ENCODE peak calls at places on chromosome 5, in five cellular contexts. One of them, this sample, is unnamed.

GRCh38 chr5:132557425-132557805 is 638 bp downstream of the RAD50 start:
- DNase-seq in neuronal stem cell: no peak
- DNase-seq in mesendoderm: peak
- DNase-seq in mesenchymal stem cell: peak
- DNase-seq in H1: no peak
- DNase-seq in this sample: peak

GRCh38 chr5:82984786-82985762 is 92.1 kb downstream of the TMEM167A start:
- DNase-seq in neuronal stem cell: no peak
- DNase-seq in mesendoderm: no peak
- DNase-seq in mesenchymal stem cell: peak
- DNase-seq in H1: no peak
- DNase-seq in this sample: no peak

GRCh38 chr5:126801992-126802294 is 25.0 kb downstream of the LMNB1 start:
- DNase-seq in neuronal stem cell: no peak
- DNase-seq in mesendoderm: no peak
- DNase-seq in mesenchymal stem cell: peak
- DNase-seq in H1: no peak
- DNase-seq in this sample: peak

GRCh38 chr5:149046196-149046829 is 16.5 kb downstream of the SH3TC2 start:
- DNase-seq in neuronal stem cell: no peak
- DNase-seq in mesendoderm: no peak
- DNase-seq in mesenchymal stem cell: peak
- DNase-seq in H1: no peak
- DNase-seq in this sample: peak

GRCh38 chr5:432201-432927 is 10.6 kb upstream of the EXOC3 start:
- DNase-seq in neuronal stem cell: no peak
- DNase-seq in mesendoderm: no peak
- DNase-seq in mesenchymal stem cell: no peak
- DNase-seq in H1: no peak
- DNase-seq in this sample: no peak

GRCh38 chr5:136374003-136374402 is 8.7 kb upstream of the TRPC7 start:
- DNase-seq in neuronal stem cell: no peak
- DNase-seq in mesendoderm: peak
- DNase-seq in mesenchymal stem cell: peak
- DNase-seq in H1: no peak
- DNase-seq in this sample: peak

GRCh38 chr5:40649493-40650030 is 30.2 kb upstream of the PTGER4 start:
- DNase-seq in neuronal stem cell: no peak
- DNase-seq in mesendoderm: no peak
- DNase-seq in mesenchymal stem cell: no peak
- DNase-seq in H1: no peak
- DNase-seq in this sample: no peak

GRCh38 chr5:11524188-11524587 is 380.1 kb downstream of the CTNND2 start:
- DNase-seq in neuronal stem cell: peak
- DNase-seq in mesendoderm: peak
- DNase-seq in mesenchymal stem cell: no peak
- DNase-seq in H1: no peak
- DNase-seq in this sample: no peak

GRCh38 chr5:151742870-151743294 is 15.5 kb downstream of the ATOX1 start:
- DNase-seq in neuronal stem cell: peak
- DNase-seq in mesendoderm: peak
- DNase-seq in mesenchymal stem cell: peak
- DNase-seq in H1: peak
- DNase-seq in this sample: peak

GRCh38 chr5:55911784-55912653 is 60.9 kb downstream of the IL31RA start:
- DNase-seq in neuronal stem cell: no peak
- DNase-seq in mesendoderm: no peak
- DNase-seq in mesenchymal stem cell: no peak
- DNase-seq in H1: no peak
- DNase-seq in this sample: peak

GRCh38 chr5:30874234-30875034 is 319.1 kb upstream of the CDH6 start:
- DNase-seq in neuronal stem cell: no peak
- DNase-seq in mesendoderm: no peak
- DNase-seq in mesenchymal stem cell: no peak
- DNase-seq in H1: no peak
- DNase-seq in this sample: peak

GRCh38 chr5:39578887-39579497 is 154.2 kb upstream of the DAB2 start:
- DNase-seq in neuronal stem cell: peak
- DNase-seq in mesendoderm: no peak
- DNase-seq in mesenchymal stem cell: peak
- DNase-seq in H1: no peak
- DNase-seq in this sample: peak

GRCh38 chr5:159412284-159413046 is 82.2 kb upstream of the IL12B start:
- DNase-seq in neuronal stem cell: no peak
- DNase-seq in mesendoderm: peak
- DNase-seq in mesenchymal stem cell: peak
- DNase-seq in H1: no peak
- DNase-seq in this sample: no peak

GRCh38 chr5:134114886-134115805 is 665 bp downstream of the TCF7 start:
- DNase-seq in neuronal stem cell: no peak
- DNase-seq in mesendoderm: peak
- DNase-seq in mesenchymal stem cell: no peak
- DNase-seq in H1: peak
- DNase-seq in this sample: no peak

GRCh38 chr5:133727636-133728035 is 115.3 kb upstream of the FSTL4 start:
- DNase-seq in neuronal stem cell: no peak
- DNase-seq in mesendoderm: no peak
- DNase-seq in mesenchymal stem cell: no peak
- DNase-seq in H1: no peak
- DNase-seq in this sample: no peak

GRCh38 chr5:10590226-10591047 is 26.6 kb downstream of the ANKRD33B start:
- DNase-seq in neuronal stem cell: no peak
- DNase-seq in mesendoderm: peak
- DNase-seq in mesenchymal stem cell: peak
- DNase-seq in H1: peak
- DNase-seq in this sample: peak

GRCh38 chr5:76345582-76345981 is 57.5 kb upstream of the IQGAP2 start:
- DNase-seq in neuronal stem cell: no peak
- DNase-seq in mesendoderm: no peak
- DNase-seq in mesenchymal stem cell: no peak
- DNase-seq in H1: no peak
- DNase-seq in this sample: no peak

GRCh38 chr5:179599100-179599499 is 24.4 kb downstream of the HNRNPH1 start:
- DNase-seq in neuronal stem cell: no peak
- DNase-seq in mesendoderm: no peak
- DNase-seq in mesenchymal stem cell: no peak
- DNase-seq in H1: no peak
- DNase-seq in this sample: no peak

GRCh38 chr5:122849746-122850145 is 4.3 kb downstream of the SNX24 start:
- DNase-seq in neuronal stem cell: no peak
- DNase-seq in mesendoderm: peak
- DNase-seq in mesenchymal stem cell: no peak
- DNase-seq in H1: no peak
- DNase-seq in this sample: no peak

GRCh38 chr5:3835817-3836216 is 240.2 kb downstream of the IRX1 start:
- DNase-seq in neuronal stem cell: no peak
- DNase-seq in mesendoderm: no peak
- DNase-seq in mesenchymal stem cell: no peak
- DNase-seq in H1: no peak
- DNase-seq in this sample: no peak

GRCh38 chr5:389197-389821 is 53.7 kb upstream of the EXOC3 start:
- DNase-seq in neuronal stem cell: no peak
- DNase-seq in mesendoderm: no peak
- DNase-seq in mesenchymal stem cell: no peak
- DNase-seq in H1: no peak
- DNase-seq in this sample: no peak

GRCh38 chr5:68027519-68027918 is 188.0 kb upstream of the PIK3R1 start:
- DNase-seq in neuronal stem cell: no peak
- DNase-seq in mesendoderm: no peak
- DNase-seq in mesenchymal stem cell: peak
- DNase-seq in H1: no peak
- DNase-seq in this sample: peak

GRCh38 chr5:142529626-142530278 is 156.1 kb downstream of the FGF1 start:
- DNase-seq in neuronal stem cell: no peak
- DNase-seq in mesendoderm: no peak
- DNase-seq in mesenchymal stem cell: no peak
- DNase-seq in H1: no peak
- DNase-seq in this sample: peak
- H2BK15ac ChIP-seq in neuronal stem cell: no peak
- H2BK15ac ChIP-seq in mesendoderm: no peak
- H2BK15ac ChIP-seq in mesenchymal stem cell: peak
- H2BK15ac ChIP-seq in H1: no peak
- H2BK15ac ChIP-seq in this sample: no peak

DNA sequence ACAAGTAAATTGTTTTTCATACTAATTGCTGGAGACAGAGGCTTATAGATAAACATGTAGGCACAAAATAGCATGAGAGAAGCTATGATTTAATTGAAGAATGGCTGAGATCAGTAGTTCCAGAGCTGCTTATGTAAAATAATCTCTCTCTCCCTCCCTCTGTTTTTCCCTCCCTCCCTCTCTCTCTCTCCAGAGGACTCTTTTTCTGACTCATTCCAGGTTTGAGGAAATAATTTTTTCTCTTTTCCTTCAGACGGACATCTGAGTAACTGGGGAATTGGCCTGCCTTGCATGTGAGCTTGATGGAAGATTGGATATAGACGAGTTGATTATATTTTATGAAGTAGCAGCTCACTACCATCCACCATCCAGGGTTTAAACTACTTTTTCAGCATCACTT is 35.5 kb downstream of the KCTD16 start:
- DNase-seq in neuronal stem cell: no peak
- DNase-seq in mesendoderm: no peak
- DNase-seq in mesenchymal stem cell: peak
- DNase-seq in H1: no peak
- DNase-seq in this sample: peak
- H3K4me3 ChIP-seq in neuronal stem cell: no peak
- H3K4me3 ChIP-seq in mesendoderm: no peak
- H3K4me3 ChIP-seq in mesenchymal stem cell: peak
- H3K4me3 ChIP-seq in H1: no peak
- H3K4me3 ChIP-seq in this sample: no peak

GRCh38 chr5:176365663-176366574 is 632 bp downstream of the ARL10 start:
- DNase-seq in neuronal stem cell: peak
- DNase-seq in mesendoderm: peak
- DNase-seq in mesenchymal stem cell: peak
- DNase-seq in H1: peak
- DNase-seq in this sample: peak

GRCh38 chr5:176369934-176370711 is 4.8 kb downstream of the ARL10 start:
- DNase-seq in neuronal stem cell: no peak
- DNase-seq in mesendoderm: no peak
- DNase-seq in mesenchymal stem cell: no peak
- DNase-seq in H1: no peak
- DNase-seq in this sample: no peak

GRCh38 chr5:176364765-176365662 is at the start of gene ARL10:
- DNase-seq in neuronal stem cell: peak
- DNase-seq in mesendoderm: peak
- DNase-seq in mesenchymal stem cell: peak
- DNase-seq in H1: peak
- DNase-seq in this sample: peak

GRCh38 chr5:176368726-176369125 is 3.4 kb downstream of the ARL10 start:
- DNase-seq in neuronal stem cell: no peak
- DNase-seq in mesendoderm: no peak
- DNase-seq in mesenchymal stem cell: no peak
- DNase-seq in H1: no peak
- DNase-seq in this sample: no peak

GRCh38 chr5:176366575-176366894 is 1.2 kb downstream of the ARL10 start:
- DNase-seq in neuronal stem cell: no peak
- DNase-seq in mesendoderm: no peak
- DNase-seq in mesenchymal stem cell: no peak
- DNase-seq in H1: no peak
- DNase-seq in this sample: no peak
- H2BK15ac ChIP-seq in neuronal stem cell: no peak
- H2BK15ac ChIP-seq in mesendoderm: no peak
- H2BK15ac ChIP-seq in mesenchymal stem cell: no peak
- H2BK15ac ChIP-seq in H1: no peak
- H2BK15ac ChIP-seq in this sample: no peak

DNA sequence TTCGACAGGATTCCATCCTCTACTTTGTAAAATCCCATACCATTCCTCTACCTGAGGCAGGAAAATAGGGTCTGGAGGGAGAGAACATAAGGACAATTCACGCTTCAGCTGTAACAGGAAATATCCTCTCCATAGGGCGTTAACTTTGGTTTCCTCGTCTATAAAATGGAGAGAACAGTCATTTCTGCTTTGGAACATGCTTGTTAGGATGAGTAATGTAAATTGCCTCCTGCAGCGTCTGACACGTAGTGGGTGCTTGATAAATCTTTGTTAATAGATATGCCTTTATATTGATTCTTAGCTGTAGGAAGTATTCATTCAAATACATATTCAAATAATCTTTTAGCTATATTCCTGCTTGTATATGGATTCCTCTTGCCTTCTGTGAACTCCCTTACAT is 706 bp upstream of the SUB1 start:
- DNase-seq in neuronal stem cell: no peak
- DNase-seq in mesendoderm: peak
- DNase-seq in mesenchymal stem cell: peak
- DNase-seq in H1: no peak
- DNase-seq in this sample: no peak
- H3K4me3 ChIP-seq in neuronal stem cell: no peak
- H3K4me3 ChIP-seq in mesendoderm: no peak
- H3K4me3 ChIP-seq in mesenchymal stem cell: no peak
- H3K4me3 ChIP-seq in H1: peak
- H3K4me3 ChIP-seq in this sample: no peak

DNA sequence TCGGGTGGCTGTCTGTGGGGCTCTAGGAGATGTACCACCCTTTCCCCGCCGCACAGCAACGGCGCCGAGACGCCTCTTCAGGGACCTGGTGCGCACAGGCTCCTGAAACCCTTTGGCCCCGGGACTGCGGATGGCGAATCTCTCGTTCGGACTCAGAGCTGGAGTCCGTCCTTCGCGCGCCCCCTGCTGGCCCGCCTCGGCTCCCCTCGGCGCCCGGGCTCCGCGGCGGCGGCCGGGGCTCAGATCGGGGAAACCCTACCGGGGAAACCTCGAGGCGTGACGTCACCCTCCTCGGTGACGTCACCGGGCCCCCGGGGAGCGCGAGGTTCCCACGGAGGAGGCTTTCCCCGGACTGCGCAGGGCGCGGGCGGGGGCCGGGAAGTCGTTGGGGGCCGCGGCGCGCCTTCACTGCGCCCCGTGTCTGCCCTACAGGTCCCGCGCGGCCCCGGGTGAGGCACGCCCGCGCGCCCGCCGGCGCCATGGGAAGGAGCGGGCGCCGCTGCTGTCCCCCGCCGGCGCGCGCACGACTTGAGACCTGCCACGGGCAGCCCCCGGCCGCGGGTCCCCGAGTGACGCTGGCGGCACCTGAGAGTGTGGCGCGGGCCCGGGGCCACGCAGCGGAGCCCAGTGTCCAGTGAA is 7.9 kb downstream of the PRR7 start:
- DNase-seq in neuronal stem cell: peak
- DNase-seq in mesendoderm: peak
- DNase-seq in mesenchymal stem cell: peak
- DNase-seq in H1: peak
- DNase-seq in this sample: peak
- H2BK15ac ChIP-seq in neuronal stem cell: peak
- H2BK15ac ChIP-seq in mesendoderm: no peak
- H2BK15ac ChIP-seq in mesenchymal stem cell: peak
- H2BK15ac ChIP-seq in H1: no peak
- H2BK15ac ChIP-seq in this sample: no peak

DNA sequence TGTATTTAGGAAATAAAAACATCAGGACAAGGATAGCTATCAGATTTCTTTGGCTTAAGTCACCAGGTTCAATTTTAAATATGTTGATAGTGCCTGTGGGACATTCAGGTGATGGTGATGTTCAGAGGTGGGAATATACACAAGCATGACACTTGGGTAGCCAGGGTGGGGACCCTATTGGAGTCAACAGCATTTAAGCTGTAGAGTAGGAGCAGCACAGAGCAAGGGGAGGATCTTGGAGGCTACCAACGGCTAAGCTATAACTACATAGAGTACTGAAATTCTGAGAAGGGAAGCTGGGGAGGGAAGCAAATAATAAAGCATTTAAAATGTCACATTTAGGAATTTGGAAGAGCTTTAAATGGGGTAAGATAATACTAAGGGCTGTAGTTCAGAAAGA is 177.7 kb downstream of the CPLANE1 start:
- DNase-seq in neuronal stem cell: no peak
- DNase-seq in mesendoderm: no peak
- DNase-seq in mesenchymal stem cell: peak
- DNase-seq in H1: no peak
- DNase-seq in this sample: no peak
- H3K4me3 ChIP-seq in neuronal stem cell: no peak
- H3K4me3 ChIP-seq in mesendoderm: no peak
- H3K4me3 ChIP-seq in mesenchymal stem cell: no peak
- H3K4me3 ChIP-seq in H1: no peak
- H3K4me3 ChIP-seq in this sample: no peak